ENCODE peak calls at places on chromosomes 7 and 10, in four cellular contexts. E is thyroid gland, I is heart left ventricle, M is GM23338. R is an unnamed sample.

GRCh38 chr10:7767209-7767608 is 20.6 kb downstream of the KIN start:
- DNase-seq in E (no peak), I (no peak), M (no peak), R (no peak)

GRCh38 chr7:121994625-121995410 is 121.9 kb downstream of the PTPRZ1 start:
- DNase-seq in M (peak; percentile 87), I (no peak), E (peak; percentile 57), R (peak; percentile 58)

GRCh38 chr7:150784120-150784736 is 15.9 kb downstream of the TMEM176B start:
- DNase-seq in M (no peak), I (no peak), E (no peak), R (no peak)

GRCh38 chr10:45420453-45421192 is 46.6 kb downstream of the ALOX5 start:
- DNase-seq in I (peak; percentile 81), E (peak; percentile 96), M (no peak), R (peak; percentile 43)

GRCh38 chr7:46651070-46651469 is 730.0 kb upstream of the IGFBP3 start:
- DNase-seq in I (no peak), M (peak; percentile 20), E (no peak), R (no peak)

GRCh38 chr10:102639527-102639926 is 4.8 kb upstream of the TRIM8 start:
- DNase-seq in E (no peak), I (no peak), M (no peak), R (no peak)

GRCh38 chr10:7788640-7789335 is 811 bp downstream of the ATP5F1C start:
- DNase-seq in M (peak; percentile 8), E (peak; percentile 63), I (peak; percentile 20), R (peak; percentile 43)

GRCh38 chr7:45178241-45179225 is 20.9 kb downstream of the RAMP3 start:
- DNase-seq in I (no peak), M (peak; percentile 57), E (no peak), R (peak; percentile 85)

GRCh38 chr7:116984917-116985316 is 31.6 kb downstream of the ST7 start:
- DNase-seq in M (peak; percentile 61), E (no peak), I (no peak), R (no peak)

DNA sequence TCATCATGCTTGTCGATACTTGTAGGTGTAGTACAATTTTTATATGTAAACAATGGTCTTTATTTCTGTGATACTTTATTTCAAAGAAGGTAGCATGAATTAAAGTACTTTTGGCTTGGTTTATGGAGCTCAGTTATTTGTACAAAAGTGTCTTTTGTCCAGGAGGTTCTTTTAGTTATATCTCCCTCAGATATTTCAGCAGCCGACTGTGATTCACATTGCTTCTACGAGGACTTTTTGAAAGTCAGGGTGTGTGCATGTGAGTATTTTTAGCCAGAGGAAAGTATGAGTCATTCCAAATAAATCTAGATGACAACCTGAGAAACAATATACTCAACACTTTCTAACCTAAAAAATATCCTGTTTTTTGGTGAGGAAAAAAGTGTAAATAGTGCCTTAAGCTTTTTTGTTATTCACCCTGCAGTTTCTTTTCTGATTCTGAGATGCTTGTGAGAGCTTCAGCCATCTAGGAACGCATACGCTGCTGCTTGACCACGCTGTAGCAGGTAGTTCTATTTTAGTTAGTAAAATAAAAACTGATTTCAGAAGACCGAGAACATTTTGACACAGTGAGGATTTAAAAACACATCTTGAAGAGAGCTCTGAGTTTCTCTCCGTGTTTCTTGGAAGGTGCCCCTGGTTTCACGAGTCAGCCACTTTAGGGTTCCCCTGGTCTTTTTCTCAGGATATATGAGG is 532 bp upstream of the SUN1 start:
- DNase-seq in E (peak; percentile 50), M (no peak), I (no peak), R (no peak)
- H3K4me3 ChIP-seq in E (peak overlapping the region; percentile 2), M (peak overlapping the region; percentile 9), I (peak overlapping the region; percentile 44), R (no peak overlapping the region)

GRCh38 chr7:31791881-31792280 is 104.9 kb downstream of the PPP1R17 start:
- DNase-seq in E (no peak), M (no peak), I (no peak), R (no peak)

GRCh38 chr7:31785081-31785480 is 98.1 kb downstream of the PPP1R17 start:
- DNase-seq in M (no peak), I (no peak), E (no peak), R (no peak)

GRCh38 chr7:31788891-31789680 is 102.1 kb downstream of the PPP1R17 start:
- DNase-seq in M (no peak), E (no peak), I (no peak), R (no peak)

GRCh38 chr7:31783221-31783620 is 96.2 kb downstream of the PPP1R17 start:
- DNase-seq in E (no peak), I (no peak), M (no peak), R (no peak)

DNA sequence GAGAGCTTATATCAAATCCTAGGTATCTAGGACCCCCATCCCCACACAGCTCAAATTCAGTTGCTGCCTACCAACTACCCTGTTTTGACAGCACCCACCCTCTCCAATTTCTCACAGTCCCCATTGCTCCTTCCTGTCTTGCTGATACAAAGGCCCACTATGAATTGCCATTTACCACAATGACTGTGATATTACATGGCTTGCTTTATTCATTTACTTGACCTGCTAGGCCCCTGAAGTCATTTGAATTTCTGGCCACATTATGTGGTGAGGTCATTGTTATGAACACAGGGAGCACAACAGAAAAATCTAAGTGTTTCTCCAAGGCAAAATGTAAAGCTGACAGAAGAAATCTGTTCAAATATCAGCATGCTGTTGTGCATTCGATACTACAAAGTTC is 101.4 kb downstream of the PPP1R17 start:
- DNase-seq in I (no peak), E (no peak), M (no peak), R (no peak)
- H3K36me3 ChIP-seq in I (peaks cover 15% of the 10 kb centered on the region), E (no peaks in the 10 kb centered on the region), M (no peaks in the 10 kb centered on the region), R (no peaks in the 10 kb centered on the region)

DNA sequence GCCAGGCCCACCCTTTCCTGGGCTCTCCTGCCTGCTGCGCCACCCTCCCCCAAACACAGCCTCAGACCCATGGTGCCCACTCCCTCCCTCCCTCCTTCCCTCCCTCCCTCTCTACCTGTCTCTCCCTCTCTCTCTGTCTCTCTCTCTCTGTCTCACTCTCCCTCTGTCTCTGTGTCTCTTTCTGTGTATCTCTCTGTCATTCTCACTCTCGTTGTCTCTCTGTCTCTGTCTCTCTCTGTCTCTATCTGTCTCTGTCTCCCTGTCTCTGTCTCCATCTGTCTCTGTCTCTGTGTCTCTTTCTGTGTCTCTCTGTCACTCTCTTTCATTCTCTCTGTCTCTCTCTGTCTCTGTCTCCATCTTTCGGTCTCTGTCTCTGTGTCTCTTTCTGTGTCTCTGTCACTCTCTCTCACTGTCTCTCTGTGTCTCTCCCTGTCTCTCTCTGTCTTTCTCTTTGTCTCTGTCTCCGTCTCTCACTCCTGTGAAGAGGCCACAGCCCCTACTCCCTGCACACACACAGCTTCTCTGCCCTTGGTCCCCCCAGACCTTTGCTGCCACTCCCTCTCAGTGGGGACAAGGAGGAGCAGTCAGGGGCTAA is 51.5 kb downstream of the CALML3 start:
- DNase-seq in E (no peak), I (no peak), M (no peak), R (no peak)
- H3K27me3 ChIP-seq in E (no peaks in the 10 kb centered on the region), I (no peaks in the 10 kb centered on the region), M (no peaks in the 10 kb centered on the region), R (no peaks in the 10 kb centered on the region)

DNA sequence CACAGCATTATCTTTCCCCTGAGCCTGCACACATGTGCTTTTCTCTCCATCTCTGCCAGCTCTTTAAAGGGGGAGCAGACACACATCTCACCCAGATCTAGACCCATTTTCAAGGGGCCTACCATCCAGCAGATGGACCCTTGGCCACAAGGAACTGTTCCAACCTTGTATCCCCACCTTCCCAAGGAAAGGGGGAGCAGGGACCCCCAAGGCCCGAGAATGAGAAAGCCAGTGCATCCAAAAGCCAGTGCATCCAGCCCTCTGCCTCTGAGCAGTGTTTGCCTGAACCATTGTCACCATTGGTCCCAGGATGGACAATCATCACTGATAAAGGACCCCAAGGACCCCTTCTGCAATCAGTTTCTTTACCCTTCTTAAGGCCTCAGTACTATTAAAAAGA is 65.2 kb downstream of the GRID1 start:
- DNase-seq in I (no peak), M (no peak), E (no peak), R (no peak)
- H3K4me3 ChIP-seq in I (no peak overlapping the region), M (no peak overlapping the region), E (no peak overlapping the region), R (no peak overlapping the region)

DNA sequence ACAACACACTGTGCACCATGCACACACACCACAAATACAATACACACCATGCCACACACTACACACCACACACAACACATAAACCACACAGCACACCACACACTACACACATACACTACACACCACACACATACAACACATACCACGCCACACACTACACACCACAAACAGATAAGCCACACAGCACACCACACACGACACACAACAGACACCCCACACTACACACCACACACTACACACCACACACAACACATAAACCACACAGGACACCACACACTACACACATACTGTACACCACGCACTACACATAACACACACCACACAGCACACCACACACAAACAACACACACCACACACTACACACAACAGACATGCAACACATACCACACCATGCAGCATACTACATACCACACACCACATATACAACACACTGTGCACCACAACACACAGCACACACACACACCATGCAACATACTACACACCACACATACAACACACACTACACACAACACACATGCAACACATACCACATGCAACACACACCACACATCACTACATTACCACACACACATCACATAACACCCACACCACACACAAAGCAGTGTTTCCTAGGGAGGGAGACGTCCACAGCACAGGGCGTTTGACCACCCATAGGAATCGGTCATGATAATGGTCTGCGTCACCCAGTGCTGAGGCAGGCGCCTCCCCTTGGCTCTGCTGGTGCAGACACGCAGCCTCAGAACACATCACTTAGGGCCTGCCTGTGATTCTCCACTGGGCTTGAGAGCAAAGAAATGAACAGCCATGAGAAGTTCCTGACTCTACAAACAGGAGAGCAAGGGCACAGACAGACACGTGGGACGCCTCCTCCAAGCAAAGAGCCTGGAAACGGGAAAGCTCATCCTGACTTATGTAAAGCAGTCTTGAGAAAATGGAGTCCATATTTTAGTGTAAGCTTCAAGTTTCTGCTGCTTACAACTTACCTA is 458.3 kb downstream of the PTPRN2 start:
- DNase-seq in E (no peak), I (no peak), M (no peak), R (peak; percentile 32)
- H3K36me3 ChIP-seq in E (no peaks in the 10 kb centered on the region), I (no peaks in the 10 kb centered on the region), M (peaks cover 4% of the 10 kb centered on the region), R (no peaks in the 10 kb centered on the region)

R was measured in H7.